ENCODE peak calls at places on chromosomes 12 and 14, in eight cellular contexts. E, D, N, J, F, C, B and H are unnamed samples.

GRCh38 chr12:59929091-59929490 is 333.3 kb downstream of the SLC16A7 start:
- DNase-seq in J (no peak), F (no peak), N (no peak), C (no peak), B (peak), D (no peak), E (no peak), H (no peak)

GRCh38 chr12:93198086-93198485 is 179.6 kb upstream of the NUDT4 start:
- DNase-seq in C (peak), E (no peak), F (no peak), N (no peak), B (peak), J (no peak), D (no peak), H (no peak)

GRCh38 chr14:72812292-72812851 is 81.5 kb downstream of the DPF3 start:
- DNase-seq in F (peak), N (no peak), C (no peak), D (peak), B (no peak), J (no peak), E (no peak), H (peak)

GRCh38 chr12:109727039-109727723 is 13.6 kb downstream of the FAM222A start:
- DNase-seq in B (no peak), N (no peak), E (no peak), C (no peak), J (no peak), F (no peak), D (no peak), H (peak)

GRCh38 chr12:127770123-127770522 is 496.8 kb upstream of the TMEM132C start:
- DNase-seq in B (no peak), D (no peak), E (no peak), F (no peak), N (no peak), J (no peak), C (no peak), H (no peak)

GRCh38 chr12:122984612-122985358 is 4.3 kb downstream of the ARL6IP4 start:
- DNase-seq in N (no peak), D (no peak), B (no peak), J (no peak), E (no peak), C (no peak), F (no peak), H (no peak)

GRCh38 chr12:44510510-44510909 is 365.6 kb downstream of the NELL2 start:
- DNase-seq in B (no peak), C (no peak), F (no peak), D (no peak), E (no peak), N (peak), J (no peak), H (no peak)

GRCh38 chr12:131372706-131373195 is 338.1 kb upstream of the SFSWAP start:
- DNase-seq in D (no peak), N (no peak), F (no peak), E (no peak), C (no peak), B (no peak), J (no peak), H (no peak)

GRCh38 chr14:36021926-36022325 is 154.6 kb downstream of the PTCSC3 start:
- DNase-seq in F (no peak), B (no peak), C (no peak), E (no peak), N (no peak), J (no peak), D (no peak), H (no peak)

GRCh38 chr14:89266754-89267153 is 150.3 kb downstream of the FOXN3 start:
- DNase-seq in C (no peak), B (peak), F (no peak), D (no peak), N (no peak), J (no peak), E (no peak), H (no peak)

GRCh38 chr14:65879218-65880009 is 466.9 kb downstream of the FUT8 start:
- DNase-seq in E (no peak), N (no peak), B (peak), F (no peak), C (peak), J (no peak), D (no peak), H (no peak)

GRCh38 chr12:96249196-96250118 is 55.3 kb downstream of the ELK3 start:
- DNase-seq in C (no peak), J (no peak), E (no peak), F (peak), N (no peak), B (peak), D (no peak), H (no peak)

GRCh38 chr12:18907154-18907553 is 169.2 kb downstream of the CAPZA3 start:
- DNase-seq in C (no peak), N (no peak), E (no peak), D (no peak), B (no peak), J (no peak), F (no peak), H (no peak)

GRCh38 chr12:109878749-109879148 is 1.6 kb downstream of the GLTP start:
- DNase-seq in E (no peak), D (no peak), C (no peak), F (no peak), J (no peak), B (no peak), N (no peak), H (no peak)

GRCh38 chr12:57713209-57713608 is 19.3 kb downstream of the OS9 start:
- DNase-seq in D (no peak), J (no peak), B (no peak), C (no peak), E (no peak), F (no peak), N (no peak), H (no peak)

GRCh38 chr14:38262844-38263243 is 7.0 kb upstream of the CLEC14A start:
- DNase-seq in D (no peak), E (no peak), C (no peak), J (no peak), N (no peak), F (no peak), B (no peak), H (no peak)

GRCh38 chr14:34872822-34873590 is 2.2 kb downstream of the BAZ1A start:
- DNase-seq in B (peak), F (no peak), D (peak), N (no peak), E (no peak), C (peak), J (no peak), H (no peak)

GRCh38 chr14:105137481-105138020 is 31.0 kb downstream of the JAG2 start:
- DNase-seq in C (no peak), J (no peak), B (no peak), N (no peak), E (no peak), F (no peak), D (no peak), H (no peak)

GRCh38 chr12:58905422-58905821 is 14.9 kb downstream of the LRIG3 start:
- DNase-seq in E (no peak), F (no peak), C (no peak), J (no peak), B (no peak), N (no peak), D (no peak), H (no peak)

GRCh38 chr14:88013750-88014349 is 8.9 kb downstream of the GPR65 start:
- DNase-seq in F (peak), J (peak), E (peak), D (peak), B (peak), N (peak), C (peak), H (peak)

GRCh38 chr12:122111070-122111750 is 32.7 kb downstream of the MLXIP start:
- DNase-seq in B (peak), F (peak), E (no peak), D (no peak), J (no peak), N (no peak), C (no peak), H (no peak)

GRCh38 chr12:87943666-87944065 is 85.5 kb downstream of the C12orf50 start:
- DNase-seq in D (no peak), F (no peak), N (peak), J (no peak), C (no peak), B (no peak), E (no peak), H (no peak)

GRCh38 chr12:54723653-54724256 is 75.6 kb upstream of the DCD start:
- DNase-seq in B (peak), F (no peak), N (no peak), E (no peak), C (no peak), J (peak), D (peak), H (no peak)

GRCh38 chr12:77865178-77865577 is 34.5 kb downstream of the NAV3 start:
- DNase-seq in B (no peak), J (no peak), F (no peak), N (no peak), E (no peak), C (no peak), D (no peak), H (no peak)

GRCh38 chr14:56422703-56423213 is 156.8 kb upstream of the TMEM260 start:
- DNase-seq in N (peak), E (no peak), C (peak), F (peak), D (peak), J (no peak), B (peak), H (peak)